ENCODE peak calls at places on chromosomes 12 and 14, in nine cellular contexts. B, U, Y, Q, H, N, K, D and R are unnamed samples.

GRCh38 chr12:121059031-121059898 is 20.2 kb upstream of the OASL start:
- DNase-seq in B (no peak), U (no peak), Y (no peak), Q (no peak), H (no peak), N (no peak), K (no peak), D (no peak), R (no peak)

GRCh38 chr14:72788972-72789728 is 104.8 kb downstream of the DPF3 start:
- DNase-seq in B (no peak), U (no peak), Y (peak; percentile 45), Q (no peak), H (no peak), N (no peak), K (no peak), D (no peak), R (peak; percentile 24)

GRCh38 chr12:115000038-115000437 is 316.1 kb upstream of the TBX3 start:
- DNase-seq in B (peak; percentile 24), U (no peak), Y (no peak), Q (peak; percentile 39), H (peak; percentile 52), N (peak; percentile 31), K (peak; percentile 54), D (no peak), R (no peak)

GRCh38 chr14:99728981-99729451 is 44.9 kb downstream of the CYP46A1 start:
- DNase-seq in B (no peak), U (no peak), Y (no peak), Q (no peak), H (no peak), N (no peak), K (no peak), D (no peak), R (no peak)

GRCh38 chr14:91873476-91874265 is 6.3 kb upstream of the TC2N start:
- DNase-seq in B (no peak), U (no peak), Y (no peak), Q (no peak), H (no peak), N (peak; percentile 87), K (no peak), D (no peak), R (no peak)

GRCh38 chr14:29444216-29444615 is 483.4 kb downstream of the PRKD1 start:
- DNase-seq in B (no peak), U (no peak), Y (no peak), Q (no peak), H (no peak), N (no peak), K (no peak), D (no peak), R (no peak)

GRCh38 chr14:81323621-81324400 is 76.3 kb downstream of the STON2 start:
- DNase-seq in B (peak; percentile 69), U (no peak), Y (no peak), Q (no peak), H (no peak), N (no peak), K (peak; percentile 36), D (no peak), R (peak; percentile 77)

GRCh38 chr12:121438207-121438606 is 38.3 kb downstream of the RNF34 start:
- DNase-seq in B (no peak), U (no peak), Y (no peak), Q (no peak), H (no peak), N (no peak), K (no peak), D (no peak), R (no peak)

GRCh38 chr12:100643246-100643645 is 69.8 kb downstream of the GAS2L3 start:
- DNase-seq in B (no peak), U (no peak), Y (no peak), Q (no peak), H (no peak), N (no peak), K (no peak), D (no peak), R (no peak)

GRCh38 chr12:76921072-76921471 is 42.3 kb upstream of the CSRP2 start:
- DNase-seq in B (no peak), U (no peak), Y (no peak), Q (no peak), H (no peak), N (no peak), K (no peak), D (no peak), R (no peak)

GRCh38 chr14:105876158-105876557 is 349.8 kb downstream of the TMEM121 start:
- DNase-seq in B (no peak), U (no peak), Y (no peak), Q (no peak), H (no peak), N (no peak), K (no peak), D (no peak), R (no peak)

GRCh38 chr12:27552886-27553560 is 29.0 kb downstream of the PPFIBP1 start:
- DNase-seq in B (no peak), U (no peak), Y (no peak), Q (no peak), H (peak; percentile 50), N (no peak), K (no peak), D (no peak), R (no peak)

GRCh38 chr12:116066381-116067230 is 210.9 kb downstream of the MED13L start:
- DNase-seq in B (peak; percentile 34), U (peak; percentile 49), Y (peak; percentile 34), Q (peak; percentile 18), H (peak; percentile 34), N (no peak), K (peak; percentile 33), D (peak; percentile 25), R (peak; percentile 64)

GRCh38 chr14:25046301-25046943 is 3.5 kb downstream of the STXBP6 start:
- DNase-seq in B (no peak), U (no peak), Y (no peak), Q (no peak), H (no peak), N (no peak), K (no peak), D (no peak), R (no peak)

GRCh38 chr12:123389560-123390351 is 5.8 kb downstream of the KMT5A start:
- DNase-seq in B (peak; percentile 53), U (peak; percentile 70), Y (peak; percentile 77), Q (no peak), H (peak; percentile 45), N (no peak), K (no peak), D (no peak), R (peak; percentile 74)

GRCh38 chr12:108403952-108404351 is 64.8 kb upstream of the CMKLR1 start:
- DNase-seq in B (no peak), U (no peak), Y (no peak), Q (no peak), H (no peak), N (no peak), K (no peak), D (no peak), R (peak; percentile 57)

GRCh38 chr14:60094306-60094897 is 2.7 kb downstream of the PCNX4 start:
- DNase-seq in B (no peak), U (peak; percentile 35), Y (no peak), Q (no peak), H (peak; percentile 90), N (no peak), K (no peak), D (no peak), R (peak; percentile 72)

GRCh38 chr12:46383654-46384450 is 11.3 kb upstream of the SLC38A2 start:
- DNase-seq in B (no peak), U (no peak), Y (no peak), Q (no peak), H (peak; percentile 67), N (no peak), K (peak; percentile 62), D (no peak), R (peak; percentile 53)

GRCh38 chr12:46382425-46382973 is 9.9 kb upstream of the SLC38A2 start:
- DNase-seq in B (no peak), U (no peak), Y (no peak), Q (no peak), H (no peak), N (no peak), K (no peak), D (no peak), R (no peak)

GRCh38 chr12:46380881-46381280 is 8.3 kb upstream of the SLC38A2 start:
- DNase-seq in B (no peak), U (no peak), Y (no peak), Q (no peak), H (no peak), N (no peak), K (no peak), D (no peak), R (no peak)

GRCh38 chr12:46384451-46385301 is 12.1 kb upstream of the SLC38A2 start:
- DNase-seq in B (no peak), U (no peak), Y (no peak), Q (no peak), H (no peak), N (no peak), K (no peak), D (no peak), R (no peak)

DNA sequence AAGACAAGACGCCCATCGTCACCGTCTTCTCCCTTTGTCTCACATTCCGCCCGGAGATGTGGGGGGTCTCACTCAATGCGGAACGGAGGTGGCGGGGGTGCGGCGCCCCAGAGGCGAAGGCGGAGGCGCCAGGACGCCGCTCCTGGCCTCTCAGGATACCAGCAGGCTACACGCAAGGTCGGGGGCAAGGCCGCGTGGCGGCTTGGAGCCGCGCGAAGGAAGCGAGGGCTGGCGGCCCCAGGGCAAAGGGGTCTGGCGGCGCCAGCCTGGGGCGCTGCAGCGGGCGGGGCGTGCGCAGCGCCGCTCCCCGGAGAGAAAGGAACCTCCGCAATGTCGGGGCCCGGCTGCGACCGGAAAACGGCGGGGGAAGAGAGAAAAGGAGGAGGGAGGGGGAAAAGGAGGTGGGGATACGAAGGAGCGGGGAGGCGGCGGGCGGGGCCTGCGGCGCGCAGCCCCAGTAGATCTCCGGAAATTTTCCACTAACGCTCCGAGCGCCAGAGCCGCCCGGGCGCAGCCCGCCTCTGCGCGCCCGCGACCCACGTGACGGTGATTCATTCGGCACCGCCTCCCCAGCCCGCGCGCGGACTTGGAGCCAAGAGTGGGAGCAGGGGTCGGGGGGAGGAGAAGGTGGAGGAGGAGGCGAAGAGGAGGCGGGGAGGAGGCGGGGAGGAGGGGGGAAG is 10.5 kb upstream of the SLC38A2 start:
- DNase-seq in B (peak; percentile 73), U (peak; percentile 86), Y (peak; percentile 93), Q (no peak), H (peak; percentile 93), N (peak; percentile 81), K (peak; percentile 94), D (peak; percentile 88), R (peak; percentile 95)
- TF ChIP-seq REST in B (peak; percentile 21), U (peak; percentile 76), Y (no peak), Q (no peak), H (peak; percentile 19), N (no peak), K (no peak), D (no peak), R (no peak)

GRCh38 chr12:93325855-93326254 is 51.9 kb upstream of the NUDT4 start:
- DNase-seq in B (no peak), U (no peak), Y (no peak), Q (no peak), H (no peak), N (no peak), K (no peak), D (no peak), R (no peak)
- TF ChIP-seq REST in B (no peak), U (no peak), Y (no peak), Q (no peak), H (no peak), N (no peak), K (no peak), D (no peak), R (no peak)

GRCh38 chr14:79144891-79145290 is 974.7 kb downstream of the NRXN3 start:
- DNase-seq in B (no peak), U (no peak), Y (no peak), Q (no peak), H (no peak), N (no peak), K (no peak), D (no peak), R (no peak)
- TF ChIP-seq REST in B (no peak), U (no peak), Y (no peak), Q (no peak), H (no peak), N (no peak), K (no peak), D (no peak), R (no peak)

GRCh38 chr12:95805864-95806669 is 15.5 kb upstream of the NTN4 start:
- DNase-seq in B (peak; percentile 89), U (no peak), Y (no peak), Q (peak; percentile 97), H (no peak), N (no peak), K (peak; percentile 60), D (no peak), R (no peak)
- TF ChIP-seq REST in B (no peak), U (no peak), Y (no peak), Q (no peak), H (no peak), N (no peak), K (no peak), D (no peak), R (no peak)